ENCODE peak calls at places on chromosomes 5 and 9, in four cellular contexts. One of them, this sample, is unnamed.

GRCh38 chr9:111064160-111064733 is 26.0 kb upstream of the LPAR1 start:
- DNase-seq in GM12878: peak; percentile 31
- DNase-seq in HepG2: no peak
- DNase-seq in K562: no peak
- DNase-seq in this sample: no peak

GRCh38 chr5:148842161-148842560 is 15.8 kb downstream of the ADRB2 start:
- DNase-seq in GM12878: no peak
- DNase-seq in HepG2: no peak
- DNase-seq in K562: no peak
- DNase-seq in this sample: no peak

GRCh38 chr5:52727568-52727967 is 60.1 kb upstream of the ITGA1 start:
- DNase-seq in GM12878: no peak
- DNase-seq in HepG2: no peak
- DNase-seq in K562: no peak
- DNase-seq in this sample: peak; percentile 6

GRCh38 chr9:92438900-92439526 is 14.7 kb upstream of the OMD start:
- DNase-seq in K562: no peak
- DNase-seq in HepG2: no peak
- DNase-seq in GM12878: no peak
- DNase-seq in this sample: no peak

GRCh38 chr9:132207839-132208615 is 46.2 kb downstream of the NTNG2 start:
- DNase-seq in GM12878: no peak
- DNase-seq in K562: no peak
- DNase-seq in HepG2: no peak
- DNase-seq in this sample: peak; percentile 68

GRCh38 chr9:78167356-78167755 is 68.5 kb upstream of the CEP78 start:
- DNase-seq in GM12878: no peak
- DNase-seq in HepG2: no peak
- DNase-seq in K562: no peak
- DNase-seq in this sample: peak; percentile 7

GRCh38 chr9:20526500-20527319 is 95.6 kb downstream of the MLLT3 start:
- DNase-seq in GM12878: peak; percentile 28
- DNase-seq in K562: no peak
- DNase-seq in HepG2: peak; percentile 17
- DNase-seq in this sample: peak; percentile 52

GRCh38 chr9:130845901-130846381 is 10.9 kb downstream of the ABL1 start:
- DNase-seq in K562: peak; percentile 98
- DNase-seq in HepG2: no peak
- DNase-seq in GM12878: no peak
- DNase-seq in this sample: no peak

GRCh38 chr9:110994771-110995241 is 43.5 kb downstream of the LPAR1 start:
- DNase-seq in GM12878: no peak
- DNase-seq in HepG2: no peak
- DNase-seq in K562: no peak
- DNase-seq in this sample: no peak

GRCh38 chr5:56264417-56265025 is 31.4 kb upstream of the ANKRD55 start:
- DNase-seq in K562: peak; percentile 42
- DNase-seq in GM12878: no peak
- DNase-seq in HepG2: peak; percentile 59
- DNase-seq in this sample: peak; percentile 85

GRCh38 chr9:134054891-134055811 is 12.7 kb downstream of the BRD3 start:
- DNase-seq in K562: no peak
- DNase-seq in GM12878: no peak
- DNase-seq in HepG2: no peak
- DNase-seq in this sample: no peak

GRCh38 chr9:134057311-134057665 is 10.5 kb downstream of the BRD3 start:
- DNase-seq in HepG2: no peak
- DNase-seq in K562: no peak
- DNase-seq in GM12878: no peak
- DNase-seq in this sample: no peak

GRCh38 chr9:134057751-134058701 is 9.8 kb downstream of the BRD3 start:
- DNase-seq in GM12878: no peak
- DNase-seq in HepG2: peak; percentile 77
- DNase-seq in K562: no peak
- DNase-seq in this sample: no peak

GRCh38 chr9:134055981-134056461 is 11.8 kb downstream of the BRD3 start:
- DNase-seq in HepG2: no peak
- DNase-seq in K562: no peak
- DNase-seq in GM12878: no peak
- DNase-seq in this sample: no peak

DNA sequence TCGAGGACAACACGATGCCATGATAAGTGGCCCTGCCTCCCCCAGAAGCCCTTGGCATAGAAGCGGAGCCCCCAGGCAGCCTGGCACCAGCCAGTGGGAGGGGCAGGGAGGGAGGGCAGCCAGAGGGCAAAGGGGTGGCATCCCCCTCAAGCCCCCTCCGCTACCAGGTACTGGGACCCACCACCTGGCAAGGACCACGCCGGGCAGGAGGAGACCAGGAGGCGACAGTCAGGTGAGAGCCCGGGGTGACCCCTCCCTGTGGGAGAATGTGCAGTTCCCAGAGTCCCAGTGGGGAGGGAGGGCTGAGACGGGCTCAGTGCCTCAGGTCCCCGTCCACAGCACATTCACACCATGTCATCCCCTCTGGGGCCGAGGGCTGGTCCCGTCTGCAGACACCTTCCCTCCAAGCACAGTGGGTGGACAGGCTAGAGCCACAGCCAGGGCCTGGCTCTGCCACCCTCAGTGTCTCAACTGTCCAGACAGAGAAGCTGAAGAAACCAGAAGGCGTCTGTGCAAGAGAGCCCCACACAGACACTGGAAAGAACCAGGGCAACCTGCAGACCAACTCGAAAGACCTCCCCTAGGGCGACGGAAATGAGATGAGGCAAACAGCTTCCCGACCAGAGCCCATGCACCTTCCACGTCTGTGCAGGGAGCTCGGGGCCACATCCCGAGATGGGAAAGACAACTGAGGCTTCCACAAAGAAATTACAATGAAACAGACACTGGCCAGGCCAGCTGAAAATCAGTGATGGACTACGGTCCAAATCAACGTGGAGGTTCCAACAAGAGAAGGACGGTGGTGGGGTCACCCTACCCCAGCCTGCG is 11.1 kb downstream of the BRD3 start:
- DNase-seq in HepG2: no peak
- DNase-seq in GM12878: no peak
- DNase-seq in K562: no peak
- DNase-seq in this sample: no peak
- H3K4me2 ChIP-seq in HepG2: no peak overlapping the region
- H3K4me2 ChIP-seq in GM12878: no peak overlapping the region
- H3K4me2 ChIP-seq in K562: no peak overlapping the region
- H3K4me2 ChIP-seq in this sample: no peak overlapping the region

GRCh38 chr5:29949301-29949872 is 1244.1 kb upstream of the CDH6 start:
- DNase-seq in GM12878: no peak
- DNase-seq in HepG2: no peak
- DNase-seq in K562: no peak
- DNase-seq in this sample: peak; percentile 50

GRCh38 chr5:29950416-29951145 is 1242.9 kb upstream of the CDH6 start:
- DNase-seq in GM12878: no peak
- DNase-seq in K562: no peak
- DNase-seq in HepG2: no peak
- DNase-seq in this sample: no peak
- TF ChIP-seq JUNB in GM12878: no peak
- TF ChIP-seq JUNB in K562: no peak
- TF ChIP-seq JUNB in HepG2: no peak
- TF ChIP-seq JUNB in this sample: no peak

DNA sequence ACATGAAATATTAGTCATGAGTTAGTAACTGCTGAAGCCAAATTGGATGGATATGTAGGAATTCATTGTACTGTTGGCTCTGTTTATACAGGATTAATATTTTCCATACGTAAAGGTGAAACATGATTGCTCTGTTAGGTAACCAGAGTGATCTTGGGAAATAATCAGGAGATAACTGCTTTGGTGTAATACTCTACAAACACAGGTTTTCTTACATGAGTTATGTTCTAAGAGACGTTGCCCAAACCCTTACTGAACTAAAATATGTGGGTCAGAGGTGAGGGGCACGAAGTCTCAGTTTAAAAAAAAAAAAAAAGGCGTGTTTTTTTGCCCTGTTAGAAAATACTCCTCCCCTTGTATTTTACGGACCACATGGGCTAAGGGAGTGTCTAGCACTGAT is 7.8 kb downstream of the DNAJA1 start:
- DNase-seq in GM12878: no peak
- DNase-seq in HepG2: peak; percentile 71
- DNase-seq in K562: no peak
- DNase-seq in this sample: no peak
- TF ChIP-seq POLR2AphosphoS5 in GM12878: no peak
- TF ChIP-seq POLR2AphosphoS5 in HepG2: no peak
- TF ChIP-seq POLR2AphosphoS5 in K562: no peak
- TF ChIP-seq POLR2AphosphoS5 in this sample: no peak

GRCh38 chr5:41510176-41510831 is at the start of gene PLCXD3:
- DNase-seq in HepG2: no peak
- DNase-seq in K562: no peak
- DNase-seq in GM12878: no peak
- DNase-seq in this sample: peak; percentile 61
- H3K4me2 ChIP-seq in HepG2: peak within 1 kb of the TSS; percentile 45
- H3K4me2 ChIP-seq in K562: no peak within 1 kb of the TSS
- H3K4me2 ChIP-seq in GM12878: no peak within 1 kb of the TSS
- H3K4me2 ChIP-seq in this sample: peak within 1 kb of the TSS; percentile 96

DNA sequence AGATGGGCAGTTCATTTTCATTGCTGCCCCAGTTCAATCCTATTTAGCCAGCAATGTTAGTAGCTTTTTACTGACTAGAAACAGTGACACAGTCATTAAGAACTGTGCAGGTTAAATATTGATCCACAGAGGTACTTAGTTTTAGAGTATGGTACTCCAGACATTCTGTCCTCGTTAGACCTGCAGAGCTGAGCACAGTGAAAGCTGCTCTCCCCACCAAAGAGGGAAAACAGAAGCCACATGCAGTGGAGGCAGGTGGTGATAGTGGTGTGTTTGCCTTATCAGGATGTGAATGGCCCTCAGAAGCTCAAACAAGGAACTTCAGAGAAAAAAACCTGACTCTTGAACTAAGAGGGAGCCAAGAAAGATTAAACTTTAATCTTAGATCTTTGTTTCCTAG is 75.5 kb downstream of the UNC13B start:
- DNase-seq in HepG2: no peak
- DNase-seq in K562: peak; percentile 21
- DNase-seq in GM12878: no peak
- DNase-seq in this sample: no peak
- TF ChIP-seq JUNB in HepG2: no peak
- TF ChIP-seq JUNB in K562: no peak
- TF ChIP-seq JUNB in GM12878: no peak
- TF ChIP-seq JUNB in this sample: no peak

GRCh38 chr5:115415143-115415491 is 118.7 kb upstream of the CCDC112 start:
- DNase-seq in HepG2: peak; percentile 39
- DNase-seq in K562: no peak
- DNase-seq in GM12878: no peak
- DNase-seq in this sample: no peak
- TF ChIP-seq POLR2AphosphoS5 in HepG2: no peak
- TF ChIP-seq POLR2AphosphoS5 in K562: no peak
- TF ChIP-seq POLR2AphosphoS5 in GM12878: no peak
- TF ChIP-seq POLR2AphosphoS5 in this sample: no peak

DNA sequence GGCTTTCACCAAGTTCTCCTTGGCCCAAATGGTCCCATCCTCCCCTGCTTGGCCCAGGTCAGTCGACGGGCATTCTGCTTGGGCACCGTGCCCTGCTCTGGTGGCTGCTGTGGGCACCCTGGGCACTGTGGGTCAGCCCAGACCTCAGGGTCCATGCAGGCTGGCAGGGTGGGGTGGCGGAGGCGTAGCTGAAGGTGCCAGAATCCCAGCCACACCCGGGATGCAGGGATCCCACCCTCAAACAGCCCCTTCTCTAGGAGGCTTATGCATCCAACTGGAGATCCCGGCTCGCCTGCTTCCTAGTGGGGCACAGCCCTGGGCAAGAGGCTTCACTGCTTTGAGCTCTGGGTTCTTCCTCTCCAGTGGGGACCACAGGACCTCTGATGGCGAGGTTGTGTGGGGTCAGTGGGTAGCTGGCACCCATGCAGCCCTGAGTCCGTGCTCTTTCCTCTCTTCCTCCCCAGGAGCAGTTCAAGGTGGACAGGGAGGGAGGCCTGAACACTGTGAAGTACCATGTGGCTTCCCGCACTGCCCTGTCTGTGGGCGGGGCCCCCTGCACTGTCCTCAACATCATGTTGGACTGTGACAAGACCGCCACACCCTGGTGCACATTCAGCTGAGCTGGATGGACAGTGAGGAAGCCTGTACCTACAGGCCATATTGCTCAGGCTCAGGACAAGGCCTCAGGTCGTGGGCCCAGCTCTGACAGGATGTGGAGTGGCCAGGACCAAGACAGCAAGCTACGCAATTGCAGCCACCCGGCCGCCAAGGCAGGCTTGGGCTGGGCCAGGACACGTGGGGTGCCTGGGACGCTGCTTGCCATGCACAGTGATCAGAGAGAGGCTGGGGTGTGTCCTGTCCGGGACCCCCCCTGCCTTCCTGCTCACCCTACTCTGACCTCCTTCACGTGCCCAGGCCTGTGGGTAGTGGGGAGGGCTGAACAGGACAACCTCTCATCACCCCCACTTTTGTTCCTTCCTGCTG is 9.4 kb downstream of the B4GALT7 start:
- DNase-seq in GM12878: no peak
- DNase-seq in HepG2: no peak
- DNase-seq in K562: no peak
- DNase-seq in this sample: no peak
- H3K4me2 ChIP-seq in GM12878: no peak overlapping the region
- H3K4me2 ChIP-seq in HepG2: no peak overlapping the region
- H3K4me2 ChIP-seq in K562: no peak overlapping the region
- H3K4me2 ChIP-seq in this sample: no peak overlapping the region

GRCh38 chr5:2797981-2798380 is 46.5 kb upstream of the IRX2 start:
- DNase-seq in K562: no peak
- DNase-seq in HepG2: no peak
- DNase-seq in GM12878: no peak
- DNase-seq in this sample: no peak
- TF ChIP-seq JUNB in K562: no peak
- TF ChIP-seq JUNB in HepG2: no peak
- TF ChIP-seq JUNB in GM12878: no peak
- TF ChIP-seq JUNB in this sample: no peak

GRCh38 chr9:100111235-100111634 is 12.2 kb downstream of the INVS start:
- DNase-seq in K562: no peak
- DNase-seq in HepG2: no peak
- DNase-seq in GM12878: no peak
- DNase-seq in this sample: no peak
- TF ChIP-seq POLR2AphosphoS5 in K562: no peak
- TF ChIP-seq POLR2AphosphoS5 in HepG2: no peak
- TF ChIP-seq POLR2AphosphoS5 in GM12878: no peak
- TF ChIP-seq POLR2AphosphoS5 in this sample: no peak

This sample was measured in GM23338.